ENCODE peak calls at places on chromosomes 12 and 14, in five cellular contexts. G is MM.1S; D is Peyer's patch; M is CD8-positive, alpha-beta T cell; K is cardiac muscle cell. U is an unnamed sample. For H3K4me1, the result is how much of the 10 kb centered on the place peaks cover.

GRCh38 chr12:73112035-73112816 is 840.1 kb downstream of the TRHDE start:
- DNase-seq in G (no peak), D (no peak), M (no peak), K (no peak), U (no peak)

GRCh38 chr14:58738189-58738836 is 100.6 kb downstream of the DACT1 start:
- DNase-seq in G (no peak), D (no peak), M (no peak), K (no peak), U (no peak)

GRCh38 chr12:76874491-76875190 is 4.2 kb downstream of the CSRP2 start:
- DNase-seq in G (no peak), D (no peak), M (no peak), K (no peak), U (no peak)

GRCh38 chr14:61750708-61751474 is 11.3 kb upstream of the SNAPC1 start:
- DNase-seq in G (peak), D (peak), M (peak), K (peak), U (peak)

GRCh38 chr12:75974323-75975273 is 57.0 kb downstream of the PHLDA1 start:
- DNase-seq in G (no peak), D (no peak), M (no peak), K (no peak), U (no peak)

GRCh38 chr14:90795744-90796143 is 20.5 kb downstream of the TTC7B start:
- DNase-seq in G (no peak), D (no peak), M (no peak), K (no peak), U (no peak)

GRCh38 chr14:103879570-103880333 is 32.4 kb upstream of the PPP1R13B start:
- DNase-seq in G (no peak), D (no peak), M (no peak), K (no peak), U (no peak)

GRCh38 chr12:10392394-10392930 is 2.6 kb upstream of the KLRK1 start:
- DNase-seq in G (peak), D (peak), M (no peak), K (no peak), U (no peak)

GRCh38 chr12:110199360-110200123 is 75.4 kb downstream of the IFT81 start:
- DNase-seq in G (peak), D (no peak), M (no peak), K (no peak), U (no peak)

GRCh38 chr14:26444745-26445144 is 153.1 kb downstream of the NOVA1 start:
- DNase-seq in G (peak), D (no peak), M (no peak), K (peak), U (no peak)

GRCh38 chr14:61525293-61526011 is 169.9 kb upstream of the HIF1A start:
- DNase-seq in G (peak), D (no peak), M (peak), K (no peak), U (peak)

GRCh38 chr12:68641138-68641537 is 30.4 kb downstream of the RAP1B start:
- DNase-seq in G (peak), D (no peak), M (no peak), K (no peak), U (peak)

GRCh38 chr12:22169281-22169824 is 123.3 kb downstream of the CMAS start:
- DNase-seq in G (no peak), D (no peak), M (no peak), K (no peak), U (no peak)

GRCh38 chr12:5171701-5172100 is 128.0 kb downstream of the KCNA5 start:
- DNase-seq in G (peak), D (no peak), M (no peak), K (peak), U (no peak)

GRCh38 chr14:77139540-77140342 is 1.9 kb downstream of the ZDHHC22 start:
- DNase-seq in G (no peak), D (peak), M (no peak), K (peak), U (no peak)

GRCh38 chr14:22820731-22821130 is 5.5 kb upstream of the SLC7A7 start:
- DNase-seq in G (no peak), D (no peak), M (no peak), K (no peak), U (no peak)
- H3K4me1 ChIP-seq in G (under half), D (under half), M (under half), K (under half), U (under half)

GRCh38 chr12:104610513-104611235 is 153.9 kb downstream of the CHST11 start:
- DNase-seq in G (no peak), D (no peak), M (no peak), K (no peak), U (no peak)

GRCh38 chr12:104611671-104612070 is 154.9 kb downstream of the CHST11 start:
- DNase-seq in G (no peak), D (no peak), M (no peak), K (no peak), U (no peak)

GRCh38 chr12:104605685-104606084 is 148.9 kb downstream of the CHST11 start:
- DNase-seq in G (no peak), D (no peak), M (no peak), K (no peak), U (peak)

GRCh38 chr12:104612381-104612780 is 155.6 kb downstream of the CHST11 start:
- DNase-seq in G (no peak), D (no peak), M (no peak), K (no peak), U (no peak)

DNA sequence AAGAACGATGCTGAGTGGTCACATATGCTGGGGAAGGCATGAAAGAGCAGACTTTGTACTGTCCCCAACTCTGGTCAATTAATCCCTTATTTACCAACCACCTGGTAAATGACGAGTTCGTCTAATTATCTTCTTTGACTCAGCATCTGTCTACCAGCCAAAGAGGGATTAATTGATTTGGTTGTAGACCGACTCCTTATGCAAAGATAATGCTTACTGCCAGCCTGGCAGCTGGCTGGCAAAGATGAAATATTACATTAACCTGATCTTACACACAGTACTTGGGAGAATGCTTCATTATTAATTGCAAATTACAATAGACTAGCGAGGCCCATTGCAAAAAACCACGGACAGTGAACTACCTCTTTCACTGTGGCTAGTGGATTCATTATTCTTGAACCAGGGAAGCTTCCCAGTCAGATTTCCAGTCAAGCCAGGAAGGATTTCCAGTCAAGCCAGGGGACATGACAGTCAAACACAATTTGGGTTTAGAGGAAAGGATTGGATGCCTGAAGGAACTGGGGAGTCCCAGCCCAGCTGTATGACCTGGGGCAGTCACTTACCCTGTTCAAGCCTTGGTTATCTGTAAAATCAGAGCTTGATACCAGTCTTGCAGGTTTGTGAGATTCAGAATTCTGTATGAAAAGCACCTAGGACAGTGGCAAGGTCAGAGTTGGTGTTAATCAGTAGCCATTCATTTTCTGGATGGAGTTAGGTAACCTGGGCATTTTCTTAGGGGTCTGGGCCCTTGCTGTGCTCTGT is 152.5 kb downstream of the CHST11 start:
- DNase-seq in G (no peak), D (no peak), M (no peak), K (no peak), U (no peak)
- H3K4me1 ChIP-seq in G (under half), D (under half), M (under half), K (under half), U (under half)

GRCh38 chr14:69663322-69663686 is 51.9 kb downstream of the SUSD6 start:
- DNase-seq in G (no peak), D (no peak), M (no peak), K (no peak), U (no peak)
- H3K4me1 ChIP-seq in G (under half), D (under half), M (under half), K (under half), U (half or more)

GRCh38 chr12:52243774-52244614 is 11.0 kb downstream of the KRT7 start:
- DNase-seq in G (peak), D (peak), M (peak), K (no peak), U (peak)
- H3K4me1 ChIP-seq in G (under half), D (under half), M (under half), K (under half), U (under half)

GRCh38 chr14:68936476-68936875 is 42.6 kb downstream of the ACTN1 start:
- DNase-seq in G (no peak), D (no peak), M (no peak), K (no peak), U (no peak)

GRCh38 chr14:68932686-68933085 is 46.4 kb downstream of the ACTN1 start:
- DNase-seq in G (no peak), D (no peak), M (no peak), K (no peak), U (no peak)

GRCh38 chr14:68935761-68936209 is 43.3 kb downstream of the ACTN1 start:
- DNase-seq in G (no peak), D (no peak), M (no peak), K (no peak), U (no peak)

GRCh38 chr14:68932219-68932618 is 46.9 kb downstream of the ACTN1 start:
- DNase-seq in G (no peak), D (no peak), M (no peak), K (no peak), U (no peak)

GRCh38 chr14:68934034-68934433 is 45.1 kb downstream of the ACTN1 start:
- DNase-seq in G (no peak), D (no peak), M (no peak), K (no peak), U (no peak)
- H3K4me1 ChIP-seq in G (under half), D (under half), M (half or more), K (half or more), U (under half)

DNA sequence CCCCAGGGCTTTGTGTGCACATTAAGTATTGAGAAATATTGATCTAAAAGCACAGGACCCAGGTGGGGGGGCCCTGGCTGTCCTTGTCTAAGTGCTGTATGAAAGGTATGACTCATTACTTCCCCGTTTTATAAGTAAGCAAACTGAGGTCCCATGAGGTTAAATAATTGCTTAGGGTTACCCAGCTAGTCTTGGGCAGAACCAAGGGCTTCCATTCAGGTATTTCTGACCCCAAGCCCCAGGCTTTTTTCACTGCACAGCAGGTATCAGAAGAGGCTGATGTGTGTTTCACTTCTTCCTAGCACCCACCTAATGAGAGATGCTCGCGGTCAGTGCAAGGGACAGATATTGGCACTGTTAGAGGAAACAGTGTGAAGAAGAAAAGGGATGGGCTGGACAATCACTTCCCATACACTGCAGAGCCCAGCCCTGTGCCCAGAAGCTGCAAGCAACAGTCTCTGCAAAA is 4.7 kb upstream of the TC2N start:
- DNase-seq in G (no peak), D (peak), M (no peak), K (no peak), U (peak)
- H3K4me1 ChIP-seq in G (under half), D (under half), M (half or more), K (under half), U (half or more)

GRCh38 chr12:89231686-89232085 is 120.6 kb downstream of the DUSP6 start:
- DNase-seq in G (no peak), D (no peak), M (no peak), K (no peak), U (no peak)
- H3K4me1 ChIP-seq in G (under half), D (under half), M (under half), K (under half), U (half or more)

DNA sequence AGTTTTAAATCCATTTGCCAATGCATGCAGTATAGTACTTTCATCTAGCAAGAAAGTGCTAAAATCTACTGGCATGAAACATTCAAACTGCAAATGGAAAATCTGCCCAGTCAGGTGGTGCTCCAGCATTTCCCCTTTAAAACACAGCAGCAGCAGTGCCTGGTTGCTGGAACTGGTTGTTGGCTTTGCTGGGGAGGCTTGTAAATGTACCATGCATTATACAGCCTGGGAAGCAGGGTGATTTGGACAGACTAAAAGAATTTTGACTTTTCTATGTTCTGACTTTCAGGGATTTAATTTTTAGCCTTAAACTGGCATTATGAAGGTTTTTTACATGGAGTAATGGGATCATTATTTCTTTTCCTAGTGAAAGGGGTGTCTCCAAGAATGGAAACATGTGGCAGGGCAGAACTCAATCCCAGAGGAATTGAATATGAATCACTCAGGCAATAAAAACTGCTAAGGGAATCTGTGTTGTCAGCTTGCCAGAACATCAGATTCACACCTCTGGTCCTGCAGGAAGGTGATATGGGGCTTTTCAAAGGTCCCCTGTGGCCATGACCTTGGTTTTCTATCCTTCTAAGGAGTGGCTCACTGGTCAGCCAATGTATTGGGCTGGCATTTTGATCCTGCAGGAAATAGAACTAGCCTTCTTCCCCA is 9.0 kb upstream of the PAX9 start:
- DNase-seq in G (no peak), D (no peak), M (no peak), K (no peak), U (no peak)
- H3K4me1 ChIP-seq in G (under half), D (under half), M (under half), K (under half), U (under half)

GRCh38 chr12:116675339-116676107 is 62.3 kb downstream of the SPRING1 start:
- DNase-seq in G (no peak), D (no peak), M (no peak), K (no peak), U (no peak)
- H3K4me1 ChIP-seq in G (under half), D (under half), M (under half), K (under half), U (under half)

GRCh38 chr12:2238111-2238510 is 185.3 kb downstream of the CACNA1C start:
- DNase-seq in G (no peak), D (no peak), M (no peak), K (no peak), U (no peak)
- H3K4me1 ChIP-seq in G (under half), D (under half), M (under half), K (under half), U (under half)

U was measured in CD4-positive, alpha-beta memory T cell.